ENCODE peak calls at places on chromosomes 16 and 17, in eight cellular contexts. D is CD8-positive, alpha-beta T cell; Y is prostate gland; U is lung; F is fibroblast of lung; S is heart right ventricle; P is IMR-90; M is tibial nerve. X is an unnamed sample.
A peak's percentile ranks its signal among the peaks of the same experiment; 100 is the strongest.

GRCh38 chr16:69476920-69477418 is 52.5 kb downstream of the CYB5B start:
- DNase-seq in D (peak; percentile 13), P (peak; percentile 97), S (no peak), M (no peak), U (no peak), Y (no peak), F (peak; percentile 90), X (peak; percentile 67)

GRCh38 chr16:2902337-2903130 is 9.2 kb upstream of the FLYWCH1 start:
- DNase-seq in Y (no peak), P (no peak), M (no peak), S (no peak), D (no peak), U (no peak), F (no peak), X (no peak)

GRCh38 chr17:37116802-37117201 is 168.0 kb downstream of the AATF start:
- DNase-seq in M (no peak), U (no peak), Y (no peak), S (no peak), P (no peak), F (no peak), D (no peak), X (no peak)

GRCh38 chr17:2083613-2084128 is 28.8 kb downstream of the HIC1 start:
- DNase-seq in M (no peak), P (no peak), F (no peak), D (no peak), S (no peak), U (peak; percentile 64), Y (no peak), X (no peak)

GRCh38 chr17:71828182-71828596 is 292.6 kb upstream of the SOX9 start:
- DNase-seq in F (no peak), S (no peak), P (peak; percentile 2), D (no peak), M (no peak), U (no peak), Y (no peak), X (peak; percentile 97)

GRCh38 chr17:76925333-76925935 is 57.2 kb downstream of the MGAT5B start:
- DNase-seq in Y (no peak), D (no peak), P (no peak), M (no peak), U (no peak), S (no peak), F (no peak), X (no peak)

GRCh38 chr17:79459003-79459655 is 151.7 kb downstream of the RBFOX3 start:
- DNase-seq in D (no peak), P (no peak), M (no peak), Y (no peak), S (no peak), U (no peak), F (no peak), X (no peak)

GRCh38 chr17:10021239-10021638 is 116.2 kb upstream of the RCVRN start:
- DNase-seq in U (peak; percentile 59), Y (no peak), D (no peak), S (no peak), F (peak; percentile 47), P (peak; percentile 20), M (peak; percentile 47), X (no peak)

GRCh38 chr16:86100205-86101134 is 201.5 kb downstream of the IRF8 start:
- DNase-seq in P (peak; percentile 78), F (peak; percentile 59), M (no peak), S (no peak), U (no peak), D (no peak), Y (no peak), X (peak; percentile 55)

GRCh38 chr17:59651346-59651745 is 31.7 kb downstream of the CLTC start:
- DNase-seq in U (no peak), P (peak; percentile 11), D (no peak), M (no peak), S (no peak), F (no peak), Y (no peak), X (no peak)

GRCh38 chr16:79838860-79839259 is 238.3 kb upstream of the MAF start:
- DNase-seq in P (no peak), S (no peak), Y (no peak), U (peak; percentile 44), F (peak; percentile 91), M (no peak), D (no peak), X (no peak)

DNA sequence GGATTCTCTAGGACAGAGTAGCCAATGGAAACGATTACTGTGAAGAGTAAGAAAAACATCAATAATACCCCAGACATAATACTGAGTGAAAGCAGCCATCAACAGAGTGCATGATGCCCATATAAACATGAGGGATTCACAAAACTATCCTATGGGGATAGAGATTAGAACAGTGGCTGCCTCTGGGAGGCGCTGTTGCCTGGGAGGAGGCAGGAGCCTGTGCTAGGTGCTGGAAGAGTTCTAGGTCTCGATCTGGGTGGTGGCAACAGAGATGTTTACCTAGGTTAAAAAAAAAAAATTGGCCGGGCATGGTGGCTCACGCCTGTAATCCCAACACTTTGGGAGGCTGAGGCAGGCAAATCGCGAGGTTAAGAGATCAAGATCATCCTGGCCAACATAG is 7.9 kb downstream of the FA2H start:
- DNase-seq in Y (no peak), P (no peak), M (no peak), U (no peak), F (no peak), S (no peak), D (no peak), X (no peak)
- TF ChIP-seq CTCF in Y (no peak), P (no peak), M (no peak), U (no peak), F (no peak), S (no peak), D (no peak), X (peak; percentile 46)

GRCh38 chr17:41813699-41814124 is 908 bp downstream of the FKBP10 start:
- DNase-seq in S (no peak), U (no peak), Y (no peak), M (no peak), D (no peak), P (no peak), F (no peak), X (no peak)

GRCh38 chr17:41812176-41813038 is at the start of gene FKBP10:
- DNase-seq in F (peak; percentile 91), D (peak; percentile 64), P (peak; percentile 92), Y (peak; percentile 27), M (peak; percentile 49), U (no peak), S (peak; percentile 64), X (peak; percentile 62)

GRCh38 chr17:41813039-41813680 is 356 bp downstream of the FKBP10 start:
- DNase-seq in S (no peak), F (no peak), U (no peak), D (no peak), P (no peak), Y (no peak), M (no peak), X (no peak)

GRCh38 chr17:41811549-41812175 is at the start of gene P3H4:
- DNase-seq in Y (peak; percentile 79), P (peak; percentile 80), F (peak; percentile 81), D (peak; percentile 84), M (peak; percentile 60), U (peak; percentile 66), S (peak; percentile 83), X (peak; percentile 67)

GRCh38 chr17:41814195-41814594 is 1.4 kb downstream of the FKBP10 start:
- DNase-seq in M (no peak), S (no peak), F (peak; percentile 52), D (no peak), P (peak; percentile 36), U (no peak), Y (no peak), X (no peak)
- H3K9me3 ChIP-seq in M (no peaks in the 10 kb centered on the region), S (no peaks in the 10 kb centered on the region), F (no peaks in the 10 kb centered on the region), D (no peaks in the 10 kb centered on the region), P (no peaks in the 10 kb centered on the region), U (no peaks in the 10 kb centered on the region), Y (no peaks in the 10 kb centered on the region), X (no peaks in the 10 kb centered on the region)

GRCh38 chr17:48566717-48567116 is 11.4 kb downstream of the HOXB4 start:
- DNase-seq in P (no peak), S (no peak), D (no peak), U (no peak), F (no peak), M (no peak), Y (no peak), X (no peak)

GRCh38 chr17:48568499-48569259 is 9.5 kb downstream of the HOXB4 start:
- DNase-seq in F (peak; percentile 93), U (no peak), D (no peak), M (no peak), S (no peak), P (peak; percentile 66), Y (no peak), X (peak; percentile 52)

GRCh38 chr17:48565024-48565558 is 13.1 kb downstream of the HOXB4 start:
- DNase-seq in F (peak; percentile 75), Y (no peak), D (no peak), U (no peak), M (no peak), P (no peak), S (no peak), X (no peak)

GRCh38 chr17:48567646-48568354 is 10.3 kb downstream of the HOXB4 start:
- DNase-seq in Y (no peak), P (no peak), S (no peak), D (no peak), M (no peak), U (no peak), F (no peak), X (no peak)

DNA sequence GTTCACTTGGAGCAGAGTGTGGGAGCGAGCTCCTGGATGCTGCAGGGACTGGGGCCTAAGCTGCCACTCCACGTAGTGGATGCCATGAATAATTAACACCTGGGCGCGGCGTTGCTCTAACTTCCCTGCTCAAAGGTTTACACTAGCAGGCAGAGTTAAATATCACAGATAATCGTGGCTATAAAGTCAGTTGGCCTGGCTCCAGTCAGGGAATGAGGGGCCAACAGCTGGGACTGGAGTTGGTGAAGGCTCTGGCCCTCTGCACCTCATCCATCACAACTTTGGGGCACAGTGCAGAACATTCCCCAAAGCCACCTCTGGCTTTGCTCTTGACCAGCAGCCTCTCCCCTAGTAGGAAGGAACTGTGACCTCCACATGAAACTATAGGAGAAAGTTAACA is 10.9 kb downstream of the HOXB4 start:
- DNase-seq in F (peak; percentile 82), D (no peak), P (no peak), S (no peak), Y (no peak), M (no peak), U (no peak), X (no peak)
- H3K4me1 ChIP-seq in F (peaks cover 35% of the 10 kb centered on the region), D (no peaks in the 10 kb centered on the region), P (peaks cover 56% of the 10 kb centered on the region), S (no peaks in the 10 kb centered on the region), Y (no peaks in the 10 kb centered on the region), M (peaks cover 57% of the 10 kb centered on the region), U (no peaks in the 10 kb centered on the region), X (peaks cover 74% of the 10 kb centered on the region)

GRCh38 chr16:89374393-89374948 is 115.9 kb downstream of the ANKRD11 start:
- DNase-seq in Y (no peak), U (no peak), F (peak; percentile 56), S (no peak), P (peak; percentile 55), D (no peak), M (no peak), X (no peak)
- TF ChIP-seq CTCF in Y (no peak), U (no peak), F (no peak), S (peak; percentile 30), P (peak; percentile 14), D (no peak), M (no peak), X (no peak)

GRCh38 chr16:35908152-35908551 is 2448.7 kb downstream of the TP53TG3F start:
- DNase-seq in U (no peak), F (no peak), P (no peak), S (no peak), D (no peak), Y (no peak), M (no peak), X (no peak)
- H3K9me3 ChIP-seq in U (no peaks in the 10 kb centered on the region), F (no peaks in the 10 kb centered on the region), P (peaks cover 25% of the 10 kb centered on the region), S (no peaks in the 10 kb centered on the region), D (no peaks in the 10 kb centered on the region), Y (no peaks in the 10 kb centered on the region), M (no peaks in the 10 kb centered on the region), X (peaks cover 19% of the 10 kb centered on the region)

GRCh38 chr16:87847785-87848675 is 21.3 kb downstream of the SLC7A5 start:
- DNase-seq in S (peak; percentile 52), M (peak; percentile 46), D (no peak), Y (no peak), P (no peak), F (no peak), U (no peak), X (no peak)
- H3K4me1 ChIP-seq in S (peaks cover 5% of the 10 kb centered on the region), M (peaks cover 74% of the 10 kb centered on the region), D (peaks cover 8% of the 10 kb centered on the region), Y (no peaks in the 10 kb centered on the region), P (peaks cover 11% of the 10 kb centered on the region), F (peaks cover 6% of the 10 kb centered on the region), U (no peaks in the 10 kb centered on the region), X (peaks cover 52% of the 10 kb centered on the region)